ENCODE peak calls at places on chromosomes 12 and 14, in five cellular contexts. One of them, this sample, is unnamed.

GRCh38 chr14:105257464-105257863 is 9.1 kb downstream of the BTBD6 start:
- DNase-seq in LoVo: no peak
- DNase-seq in cardiac muscle cell: no peak
- DNase-seq in cardiac fibroblast: no peak
- DNase-seq in fibroblast of gingiva: no peak
- DNase-seq in this sample: no peak

GRCh38 chr12:93005928-93006654 is 77.0 kb upstream of the EEA1 start:
- DNase-seq in LoVo: no peak
- DNase-seq in cardiac muscle cell: no peak
- DNase-seq in cardiac fibroblast: no peak
- DNase-seq in fibroblast of gingiva: no peak
- DNase-seq in this sample: no peak

GRCh38 chr14:28101992-28102391 is 664.6 kb upstream of the FOXG1 start:
- DNase-seq in LoVo: no peak
- DNase-seq in cardiac muscle cell: no peak
- DNase-seq in cardiac fibroblast: no peak
- DNase-seq in fibroblast of gingiva: no peak
- DNase-seq in this sample: no peak

GRCh38 chr14:95533391-95533821 is 1.4 kb upstream of the GLRX5 start:
- DNase-seq in LoVo: no peak
- DNase-seq in cardiac muscle cell: peak
- DNase-seq in cardiac fibroblast: peak
- DNase-seq in fibroblast of gingiva: peak
- DNase-seq in this sample: no peak

GRCh38 chr14:91332448-91333059 is 85.1 kb downstream of the CCDC88C start:
- DNase-seq in LoVo: no peak
- DNase-seq in cardiac muscle cell: no peak
- DNase-seq in cardiac fibroblast: no peak
- DNase-seq in fibroblast of gingiva: no peak
- DNase-seq in this sample: no peak

GRCh38 chr12:120453977-120454376 is 7.7 kb downstream of the GATC start:
- DNase-seq in LoVo: peak
- DNase-seq in cardiac muscle cell: peak
- DNase-seq in cardiac fibroblast: peak
- DNase-seq in fibroblast of gingiva: no peak
- DNase-seq in this sample: no peak

GRCh38 chr14:52332269-52332668 is 18.2 kb downstream of the PTGER2 start:
- DNase-seq in LoVo: no peak
- DNase-seq in cardiac muscle cell: no peak
- DNase-seq in cardiac fibroblast: no peak
- DNase-seq in fibroblast of gingiva: no peak
- DNase-seq in this sample: no peak

GRCh38 chr14:75440733-75441474 is 13.1 kb downstream of the JDP2 start:
- DNase-seq in LoVo: no peak
- DNase-seq in cardiac muscle cell: peak
- DNase-seq in cardiac fibroblast: peak
- DNase-seq in fibroblast of gingiva: peak
- DNase-seq in this sample: no peak

GRCh38 chr14:35403085-35403396 is 1.5 kb downstream of the NFKBIA start:
- DNase-seq in LoVo: no peak
- DNase-seq in cardiac muscle cell: peak
- DNase-seq in cardiac fibroblast: peak
- DNase-seq in fibroblast of gingiva: no peak
- DNase-seq in this sample: no peak

GRCh38 chr12:24979971-24980730 is 31.2 kb upstream of the BCAT1 start:
- DNase-seq in LoVo: no peak
- DNase-seq in cardiac muscle cell: no peak
- DNase-seq in cardiac fibroblast: no peak
- DNase-seq in fibroblast of gingiva: no peak
- DNase-seq in this sample: no peak

GRCh38 chr12:94558612-94559011 is 91.7 kb downstream of the TMCC3 start:
- DNase-seq in LoVo: peak
- DNase-seq in cardiac muscle cell: no peak
- DNase-seq in cardiac fibroblast: no peak
- DNase-seq in fibroblast of gingiva: no peak
- DNase-seq in this sample: no peak

GRCh38 chr14:70707138-70708038 is 65.7 kb downstream of the TTC9 start:
- DNase-seq in LoVo: peak
- DNase-seq in cardiac muscle cell: peak
- DNase-seq in cardiac fibroblast: peak
- DNase-seq in fibroblast of gingiva: no peak
- DNase-seq in this sample: no peak

GRCh38 chr14:36054353-36055051 is 122.0 kb downstream of the PTCSC3 start:
- DNase-seq in LoVo: no peak
- DNase-seq in cardiac muscle cell: no peak
- DNase-seq in cardiac fibroblast: no peak
- DNase-seq in fibroblast of gingiva: no peak
- DNase-seq in this sample: no peak

GRCh38 chr12:89710873-89711179 is 2.2 kb upstream of the ATP2B1 start:
- DNase-seq in LoVo: no peak
- DNase-seq in cardiac muscle cell: no peak
- DNase-seq in cardiac fibroblast: no peak
- DNase-seq in fibroblast of gingiva: no peak
- DNase-seq in this sample: no peak

GRCh38 chr12:86186449-86186848 is 69.7 kb downstream of the MGAT4C start:
- DNase-seq in LoVo: no peak
- DNase-seq in cardiac muscle cell: peak
- DNase-seq in cardiac fibroblast: peak
- DNase-seq in fibroblast of gingiva: no peak
- DNase-seq in this sample: no peak

GRCh38 chr14:21300892-21301291 is 21.0 kb downstream of the RPGRIP1 start:
- DNase-seq in LoVo: no peak
- DNase-seq in cardiac muscle cell: no peak
- DNase-seq in cardiac fibroblast: no peak
- DNase-seq in fibroblast of gingiva: no peak
- DNase-seq in this sample: no peak